ENCODE peak calls at places on chromosomes 12 and 14, in four cellular contexts. G is A549, Z is HepG2, M is K562. O is an unnamed sample.

GRCh38 chr12:113448874-113449273 is 22.8 kb downstream of the LHX5 start:
- DNase-seq in G (no peak), Z (no peak), M (no peak), O (no peak)

GRCh38 chr14:65776193-65776592 is 363.7 kb downstream of the FUT8 start:
- DNase-seq in G (no peak), Z (no peak), M (no peak), O (no peak)

GRCh38 chr14:65941091-65941490 is 528.6 kb downstream of the FUT8 start:
- DNase-seq in G (no peak), Z (no peak), M (no peak), O (no peak)

GRCh38 chr12:120206228-120206627 is 5.3 kb upstream of the RPLP0 start:
- DNase-seq in G (no peak), Z (no peak), M (no peak), O (no peak)

GRCh38 chr14:50357124-50357523 is 39.6 kb downstream of the CDKL1 start:
- DNase-seq in G (no peak), Z (no peak), M (no peak), O (no peak)

GRCh38 chr12:95169368-95169767 is 47.9 kb downstream of the FGD6 start:
- DNase-seq in G (peak; percentile 89), Z (peak; percentile 80), M (peak; percentile 72), O (peak; percentile 96)

GRCh38 chr12:80186727-80187217 is 87.4 kb downstream of the OTOGL start:
- DNase-seq in G (peak; percentile 86), Z (peak; percentile 82), M (peak; percentile 69), O (peak; percentile 97)

GRCh38 chr12:2667716-2668440 is 126.9 kb upstream of the FKBP4 start:
- DNase-seq in G (no peak), Z (no peak), M (no peak), O (no peak)

GRCh38 chr14:63155511-63156189 is 48.6 kb upstream of the RHOJ start:
- DNase-seq in G (peak; percentile 4), Z (no peak), M (no peak), O (peak; percentile 96)

GRCh38 chr14:66152269-66152668 is 333.9 kb upstream of the CCDC196 start:
- DNase-seq in G (no peak), Z (no peak), M (no peak), O (no peak)

GRCh38 chr14:98963610-98964009 is 308.4 kb downstream of the BCL11B start:
- DNase-seq in G (no peak), Z (no peak), M (no peak), O (no peak)

GRCh38 chr14:80202888-80203562 is 8.3 kb downstream of the DIO2 start:
- DNase-seq in G (peak; percentile 45), Z (peak; percentile 6), M (peak; percentile 11), O (no peak)
- TF ChIP-seq MYC in G (no peak), Z (no peak), M (no peak), O (no peak)

DNA sequence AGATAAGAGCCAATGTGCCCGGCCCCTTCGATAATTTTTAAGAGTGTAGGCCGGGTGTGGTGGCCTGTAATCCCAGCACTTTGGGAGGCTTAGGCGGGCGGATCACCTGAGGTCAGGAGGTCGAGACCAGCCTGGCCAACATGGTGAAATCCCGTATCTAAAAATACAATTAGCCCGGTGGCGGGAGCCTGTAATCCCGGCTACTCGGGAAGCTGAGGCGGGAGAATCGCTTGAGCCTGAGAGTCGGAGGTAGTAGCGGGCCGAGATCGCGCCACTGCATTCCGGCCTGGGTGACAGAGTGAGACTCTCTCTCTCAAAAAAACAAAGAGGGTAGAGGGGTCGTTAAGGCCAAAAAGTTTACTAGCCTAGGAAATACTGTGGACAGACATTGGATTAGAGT is 2.6 kb downstream of the KRAS start:
- DNase-seq in G (no peak), Z (no peak), M (no peak), O (no peak)
- H3K4me1 ChIP-seq in G (peaks cover 21% of the 10 kb centered on the region), Z (peaks cover 27% of the 10 kb centered on the region), M (peaks cover 4% of the 10 kb centered on the region), O (peaks cover 10% of the 10 kb centered on the region)

GRCh38 chr14:61391119-61391518 is 69.7 kb downstream of the PRKCH start:
- DNase-seq in G (no peak), Z (no peak), M (no peak), O (peak; percentile 10)

GRCh38 chr14:61388976-61389576 is 67.7 kb downstream of the PRKCH start:
- DNase-seq in G (peak; percentile 6), Z (no peak), M (no peak), O (peak; percentile 28)

GRCh38 chr14:61394542-61394941 is 73.2 kb downstream of the PRKCH start:
- DNase-seq in G (no peak), Z (no peak), M (no peak), O (no peak)

GRCh38 chr14:61395115-61395725 is 73.8 kb downstream of the PRKCH start:
- DNase-seq in G (no peak), Z (no peak), M (no peak), O (no peak)

DNA sequence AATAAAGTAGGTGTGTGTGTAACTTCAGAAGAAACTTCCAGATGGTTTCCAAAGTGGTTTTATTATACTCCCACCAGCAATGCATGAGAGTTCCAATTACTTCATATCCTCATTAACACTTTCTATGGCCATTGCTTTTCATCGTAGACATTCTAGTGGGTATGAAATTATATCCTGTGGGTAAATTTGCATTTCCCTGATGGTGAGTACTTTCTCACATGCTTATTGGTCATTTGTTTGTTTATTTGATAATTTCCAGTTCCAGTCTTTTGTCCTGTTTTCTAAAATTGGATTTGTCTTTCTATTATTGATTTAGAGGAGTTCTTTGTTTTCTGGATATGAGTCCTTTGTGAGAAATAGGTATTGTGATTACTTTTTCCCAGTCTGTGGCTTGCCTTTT is 70.9 kb downstream of the PRKCH start:
- DNase-seq in G (no peak), Z (no peak), M (no peak), O (no peak)
- TF ChIP-seq MYC in G (no peak), Z (no peak), M (no peak), O (no peak)

GRCh38 chr12:127726928-127727327 is 540.0 kb upstream of the TMEM132C start:
- DNase-seq in G (no peak), Z (no peak), M (no peak), O (no peak)

GRCh38 chr12:127728285-127728684 is 538.7 kb upstream of the TMEM132C start:
- DNase-seq in G (no peak), Z (no peak), M (no peak), O (no peak)

GRCh38 chr12:127729381-127729780 is 537.6 kb upstream of the TMEM132C start:
- DNase-seq in G (no peak), Z (no peak), M (no peak), O (no peak)

GRCh38 chr12:127728729-127729128 is 538.2 kb upstream of the TMEM132C start:
- DNase-seq in G (no peak), Z (no peak), M (no peak), O (no peak)

GRCh38 chr12:127731657-127732056 is 535.3 kb upstream of the TMEM132C start:
- DNase-seq in G (no peak), Z (no peak), M (no peak), O (no peak)
- H3K4me1 ChIP-seq in G (no peaks in the 10 kb centered on the region), Z (no peaks in the 10 kb centered on the region), M (no peaks in the 10 kb centered on the region), O (no peaks in the 10 kb centered on the region)

GRCh38 chr12:53939141-53940108 is 794 bp downstream of the HOXC13 start:
- DNase-seq in G (peak; percentile 30), Z (peak; percentile 24), M (no peak), O (no peak)
- TF ChIP-seq MYC in G (no peak), Z (no peak), M (no peak), O (no peak)

O was measured in endothelial cell of umbilical vein.